ENCODE peak calls at places on chromosomes 2 and 18, in five cellular contexts. J is A549, R is GM12878, X is endothelial cell of umbilical vein, U is K562. L is an unnamed sample.

GRCh38 chr2:235217814-235218213 is 266.0 kb downstream of the SH3BP4 start:
- DNase-seq in J (no peak), R (no peak), X (no peak), U (no peak), L (no peak)

GRCh38 chr18:48950536-48951447 is at the start of gene SMAD7:
- DNase-seq in J (no peak), R (no peak), X (peak), U (no peak), L (peak)

GRCh38 chr2:155310589-155310988 is 612.1 kb downstream of the KCNJ3 start:
- DNase-seq in J (peak), R (no peak), X (peak), U (peak), L (peak)

GRCh38 chr2:3377279-3377611 is 373 bp downstream of the EIPR1 start:
- DNase-seq in J (peak), R (peak), X (no peak), U (peak), L (peak)

GRCh38 chr18:54717673-54718435 is 110.4 kb upstream of the RAB27B start:
- DNase-seq in J (no peak), R (peak), X (no peak), U (peak), L (peak)

GRCh38 chr2:205766765-205767359 is 84.6 kb downstream of the NRP2 start:
- DNase-seq in J (peak), R (no peak), X (peak), U (peak), L (peak)

GRCh38 chr2:33136056-33136455 is 189.3 kb downstream of the LTBP1 start:
- DNase-seq in J (no peak), R (no peak), X (peak), U (no peak), L (no peak)

GRCh38 chr2:234955091-234955511 is 3.3 kb downstream of the SH3BP4 start:
- DNase-seq in J (no peak), R (no peak), X (no peak), U (no peak), L (no peak)

GRCh38 chr2:149049142-149049541 is 10.6 kb downstream of the LYPD6B start:
- DNase-seq in J (no peak), R (no peak), X (no peak), U (no peak), L (no peak)

GRCh38 chr2:47767880-47768609 is 14.9 kb upstream of the MSH6 start:
- DNase-seq in J (peak), R (no peak), X (peak), U (peak), L (peak)

GRCh38 chr2:236341721-236342120 is 77.5 kb upstream of the ASB18 start:
- DNase-seq in J (no peak), R (no peak), X (no peak), U (no peak), L (no peak)

GRCh38 chr2:214856116-214856515 is 46.6 kb upstream of the BARD1 start:
- DNase-seq in J (peak), R (no peak), X (no peak), U (no peak), L (no peak)

GRCh38 chr18:78912336-78912735 is 67.3 kb upstream of the SALL3 start:
- DNase-seq in J (no peak), R (no peak), X (no peak), U (no peak), L (no peak)

GRCh38 chr2:162992828-162993227 is 154.3 kb upstream of the KCNH7 start:
- DNase-seq in J (no peak), R (no peak), X (no peak), U (no peak), L (no peak)

GRCh38 chr2:144115892-144116291 is 404.0 kb downstream of the ZEB2 start:
- DNase-seq in J (no peak), R (no peak), X (no peak), U (no peak), L (no peak)

GRCh38 chr2:109009920-109010610 is 21.0 kb upstream of the EDAR start:
- DNase-seq in J (peak), R (no peak), X (no peak), U (no peak), L (no peak)

GRCh38 chr18:63207154-63207790 is 112.3 kb downstream of the BCL2 start:
- DNase-seq in J (no peak), R (no peak), X (no peak), U (no peak), L (no peak)

GRCh38 chr18:54013452-54013851 is 211.0 kb downstream of the MBD2 start:
- DNase-seq in J (no peak), R (no peak), X (no peak), U (no peak), L (no peak)

GRCh38 chr2:31384351-31384750 is 30.2 kb downstream of the XDH start:
- DNase-seq in J (peak), R (no peak), X (no peak), U (no peak), L (peak)

GRCh38 chr18:35189510-35189909 is 51.3 kb upstream of the ZNF397 start:
- DNase-seq in J (no peak), R (no peak), X (no peak), U (no peak), L (no peak)

GRCh38 chr18:50747849-50748242 is 72.0 kb downstream of the MRO start:
- DNase-seq in J (no peak), R (no peak), X (no peak), U (no peak), L (no peak)

GRCh38 chr2:45345331-45346305 is 265.4 kb downstream of the SRBD1 start:
- DNase-seq in J (no peak), R (no peak), X (no peak), U (peak), L (peak)

GRCh38 chr2:200496696-200497095 is 13.2 kb downstream of the KCTD18 start:
- DNase-seq in J (no peak), R (no peak), X (no peak), U (peak), L (no peak)

GRCh38 chr2:140657657-140658056 is 1473.2 kb downstream of the LRP1B start:
- DNase-seq in J (peak), R (no peak), X (peak), U (no peak), L (no peak)
- TF ChIP-seq MAX in J (no peak), R (no peak), X (no peak), U (no peak), L (no peak)

GRCh38 chr2:231059756-231060155 is 3.1 kb downstream of the PSMD1 start:
- DNase-seq in J (no peak), R (no peak), X (no peak), U (no peak), L (no peak)

GRCh38 chr2:231057590-231057989 is 923 bp downstream of the PSMD1 start:
- DNase-seq in J (no peak), R (no peak), X (peak), U (peak), L (no peak)

GRCh38 chr2:231056453-231057416 is at the start of gene PSMD1:
- DNase-seq in J (peak), R (peak), X (peak), U (peak), L (peak)

GRCh38 chr2:231062776-231063175 is 6.1 kb downstream of the PSMD1 start:
- DNase-seq in J (no peak), R (no peak), X (no peak), U (no peak), L (no peak)

DNA sequence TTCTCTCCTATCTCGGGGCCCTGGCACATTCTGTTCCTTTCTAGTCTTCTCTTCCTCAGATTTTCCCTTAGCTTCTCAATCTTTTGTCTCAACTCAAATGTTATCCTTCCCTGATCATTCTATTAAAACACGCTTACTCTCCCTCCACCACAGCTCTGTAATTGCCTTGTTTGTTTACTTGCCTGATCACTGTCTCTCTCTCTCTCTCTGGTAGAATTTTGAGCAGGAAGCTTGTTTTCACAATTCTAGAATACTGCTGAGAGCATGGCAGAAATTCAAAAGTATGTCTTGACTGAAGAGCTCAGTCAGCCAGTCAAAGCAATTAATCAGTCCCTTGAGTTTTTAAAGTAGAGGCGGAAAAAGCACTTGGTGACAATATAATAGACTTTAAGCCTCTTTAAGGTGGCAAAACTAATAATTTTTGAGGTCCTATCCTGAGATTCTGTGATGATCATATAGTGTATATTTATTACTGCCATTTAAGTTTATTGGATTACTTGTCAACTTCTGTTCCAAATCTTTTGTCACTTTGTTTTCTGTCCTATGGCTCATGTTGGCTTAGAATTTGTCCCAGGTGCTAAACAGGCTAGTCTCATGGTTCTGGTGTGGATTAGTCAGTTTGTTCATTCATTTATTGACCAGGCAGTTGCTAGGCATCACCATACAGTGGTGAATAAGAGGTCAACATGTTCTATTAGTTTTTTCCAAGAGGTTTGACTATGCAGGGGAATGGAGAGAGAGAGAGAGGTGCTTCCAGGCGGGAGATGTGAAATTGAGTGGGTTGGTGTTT is 2.3 kb downstream of the PSMD1 start:
- DNase-seq in J (no peak), R (no peak), X (no peak), U (no peak), L (no peak)
- H3K4me3 ChIP-seq in J (peak), R (peak), X (no peak), U (peak), L (peak)

GRCh38 chr18:13464432-13465125 is 246.0 kb downstream of the LDLRAD4 start:
- DNase-seq in J (no peak), R (peak), X (peak), U (no peak), L (peak)
- TF ChIP-seq MYC in J (no peak), R (no peak), X (peak), U (no peak), L (no peak)

GRCh38 chr2:37569986-37570688 is 101.3 kb downstream of the CDC42EP3 start:
- DNase-seq in J (no peak), R (no peak), X (no peak), U (no peak), L (no peak)

GRCh38 chr2:37571571-37572136 is 99.8 kb downstream of the CDC42EP3 start:
- DNase-seq in J (no peak), R (no peak), X (no peak), U (no peak), L (no peak)

GRCh38 chr2:37569131-37569530 is 102.3 kb downstream of the CDC42EP3 start:
- DNase-seq in J (no peak), R (no peak), X (no peak), U (no peak), L (no peak)

GRCh38 chr2:37568565-37568964 is 102.9 kb downstream of the CDC42EP3 start:
- DNase-seq in J (no peak), R (no peak), X (no peak), U (peak), L (no peak)

DNA sequence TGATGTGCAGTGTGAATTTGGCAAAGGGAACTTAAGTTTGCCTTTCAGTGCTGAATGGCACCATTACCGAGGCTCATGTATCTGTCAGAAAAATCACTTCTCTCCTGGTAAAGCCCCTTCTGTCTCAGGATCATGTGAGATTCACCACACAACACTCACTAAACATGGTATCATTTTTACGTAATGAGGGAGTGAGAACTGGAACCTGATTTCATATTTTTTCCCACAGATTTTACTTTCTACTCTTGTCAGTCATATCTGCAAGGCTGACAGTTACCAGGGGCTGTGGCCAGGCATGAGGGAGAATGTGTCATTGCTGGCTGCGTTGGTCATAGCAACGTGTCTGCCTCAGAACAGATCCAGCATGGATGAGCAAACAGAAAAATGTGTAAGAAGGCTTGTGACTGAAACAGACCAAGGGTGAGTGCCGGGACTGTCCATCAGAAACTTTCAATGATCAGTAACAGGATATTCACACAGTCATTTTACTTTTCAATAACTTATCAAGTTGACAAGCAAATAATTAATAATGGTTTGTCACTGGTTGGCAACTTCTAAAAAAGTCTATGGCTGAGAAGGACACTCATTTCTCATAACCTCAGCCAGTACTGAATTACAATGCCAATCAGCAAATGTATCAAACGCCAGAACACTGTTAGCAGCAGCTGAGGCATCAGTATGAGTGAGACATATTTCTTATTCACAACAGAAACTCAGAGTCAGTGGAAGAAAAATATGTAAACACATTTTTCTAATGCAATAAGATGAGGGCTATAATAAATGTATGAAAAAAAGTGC is 100.5 kb downstream of the CDC42EP3 start:
- DNase-seq in J (peak), R (peak), X (no peak), U (peak), L (no peak)
- TF ChIP-seq MAX in J (peak), R (peak), X (no peak), U (no peak), L (no peak)

L was measured in NB4.